ENCODE peak calls at places on chromosomes 1 and 21, in eight cellular contexts. H is stomach, B is AG04450, C is AG10803, W is fibroblast of mammary gland, R is GM12865, D is tibial artery, P is brain microvascular endothelial cell. E is an unnamed sample.

GRCh38 chr21:37375866-37376574 is 9.4 kb downstream of the DYRK1A start:
- DNase-seq in P (no peak), D (no peak), R (no peak), H (no peak), B (no peak), C (no peak), W (no peak), E (no peak)

GRCh38 chr1:168361252-168361651 is 80.6 kb downstream of the TBX19 start:
- DNase-seq in P (no peak), C (no peak), H (no peak), W (no peak), B (no peak), R (no peak), D (no peak), E (no peak)

GRCh38 chr1:173870252-173871075 is 2.3 kb downstream of the ZBTB37 start:
- DNase-seq in P (no peak), B (no peak), W (no peak), D (no peak), C (no peak), R (peak), H (peak), E (no peak)

GRCh38 chr1:40799351-40799867 is 15.8 kb downstream of the KCNQ4 start:
- DNase-seq in R (no peak), P (peak), D (no peak), W (peak), C (peak), H (peak), B (no peak), E (no peak)

GRCh38 chr1:220874201-220874655 is 5.0 kb upstream of the HLX start:
- DNase-seq in P (peak), C (peak), B (no peak), D (no peak), W (peak), H (no peak), R (peak), E (no peak)

GRCh38 chr1:208595745-208596144 is 351.6 kb upstream of the PLXNA2 start:
- DNase-seq in C (peak), P (peak), W (peak), B (no peak), R (no peak), D (no peak), H (no peak), E (peak)

GRCh38 chr1:221850788-221851187 is 108.9 kb upstream of the DUSP10 start:
- DNase-seq in H (no peak), W (no peak), P (no peak), R (no peak), B (no peak), D (no peak), C (no peak), E (no peak)

GRCh38 chr1:93681549-93682412 is at the start of gene BCAR3:
- DNase-seq in H (peak), W (peak), C (peak), D (peak), R (peak), B (no peak), P (peak), E (no peak)

GRCh38 chr1:70779571-70779970 is 268.0 kb downstream of the PTGER3 start:
- DNase-seq in C (peak), H (no peak), B (no peak), R (peak), D (no peak), W (peak), P (no peak), E (peak)

GRCh38 chr1:2290595-2291510 is 62.7 kb downstream of the SKI start:
- DNase-seq in R (peak), B (peak), W (peak), D (peak), C (peak), P (peak), H (peak), E (peak)

GRCh38 chr1:23592209-23592905 is 33.1 kb upstream of the ID3 start:
- DNase-seq in B (no peak), D (no peak), P (no peak), C (peak), W (no peak), R (peak), H (no peak), E (no peak)

GRCh38 chr1:54857066-54857660 is 29.8 kb downstream of the DHCR24 start:
- DNase-seq in P (no peak), D (no peak), C (no peak), W (no peak), H (peak), B (no peak), R (no peak), E (no peak)

GRCh38 chr1:20229191-20229590 is 42.9 kb upstream of the PLA2G2C start:
- DNase-seq in D (no peak), R (no peak), P (no peak), H (no peak), B (no peak), W (no peak), C (no peak), E (no peak)

GRCh38 chr1:210250998-210251679 is 18.5 kb downstream of the SERTAD4 start:
- DNase-seq in R (peak), W (no peak), C (no peak), P (no peak), H (peak), D (peak), B (no peak), E (no peak)

GRCh38 chr1:180981596-180982387 is 40.9 kb downstream of the STX6 start:
- DNase-seq in D (no peak), P (no peak), W (no peak), R (peak), C (no peak), B (no peak), H (no peak), E (no peak)

GRCh38 chr1:43979528-43980254 is 681 bp downstream of the B4GALT2 start:
- DNase-seq in D (no peak), C (peak), W (peak), R (peak), H (peak), P (peak), B (no peak), E (no peak)

GRCh38 chr21:45332415-45332814 is 44.7 kb upstream of the POFUT2 start:
- DNase-seq in R (no peak), D (no peak), B (no peak), C (no peak), W (no peak), H (no peak), P (no peak), E (no peak)

GRCh38 chr1:31798433-31799195 is 17.2 kb downstream of the SPOCD1 start:
- DNase-seq in B (peak), D (peak), P (peak), H (no peak), R (no peak), W (peak), C (peak), E (peak)

GRCh38 chr1:245179706-245180105 is 24.9 kb downstream of the KIF26B start:
- DNase-seq in B (no peak), C (no peak), R (no peak), H (no peak), W (no peak), P (no peak), D (no peak), E (no peak)

GRCh38 chr1:198776602-198777029 is 137.8 kb downstream of the PTPRC start:
- DNase-seq in H (no peak), B (peak), C (peak), D (peak), R (no peak), P (peak), W (peak), E (peak)

GRCh38 chr1:186498071-186498470 is 37.2 kb upstream of the PDC start:
- DNase-seq in R (no peak), H (no peak), B (no peak), W (no peak), P (no peak), D (no peak), C (no peak), E (no peak)

GRCh38 chr1:244231193-244231571 is 180.1 kb downstream of the ZBTB18 start:
- DNase-seq in W (peak), C (peak), P (no peak), D (no peak), R (no peak), B (no peak), H (no peak), E (no peak)

GRCh38 chr1:207866471-207867135 is 44.3 kb downstream of the CD34 start:
- DNase-seq in C (peak), R (no peak), W (peak), D (peak), H (no peak), P (peak), B (no peak), E (no peak)

GRCh38 chr1:66527688-66528087 is 6.3 kb upstream of the SGIP1 start:
- DNase-seq in D (no peak), C (peak), R (no peak), P (peak), W (peak), H (no peak), B (peak), E (no peak)

GRCh38 chr1:204103121-204103741 is 30.3 kb downstream of the SOX13 start:
- DNase-seq in H (no peak), C (peak), W (no peak), B (no peak), D (no peak), P (peak), R (no peak), E (no peak)

GRCh38 chr1:184801503-184801902 is 46.8 kb upstream of the EDEM3 start:
- DNase-seq in P (peak), R (no peak), H (peak), D (peak), W (peak), C (peak), B (peak), E (peak)

GRCh38 chr21:42654179-42654912 is 925 bp downstream of the PDE9A start:
- DNase-seq in C (no peak), W (no peak), D (no peak), P (no peak), R (peak), H (no peak), B (no peak), E (no peak)

GRCh38 chr1:21368514-21369289 is 71.2 kb upstream of the NBPF3 start:
- DNase-seq in R (peak), H (peak), W (peak), C (peak), P (peak), B (peak), D (peak), E (no peak)

GRCh38 chr1:151992345-151993083 is 1.1 kb downstream of the S100A10 start:
- DNase-seq in W (peak), B (no peak), P (peak), H (peak), C (peak), D (peak), R (no peak), E (no peak)

GRCh38 chr1:173333581-173333980 is 126.5 kb upstream of the TNFSF4 start:
- DNase-seq in W (peak), P (peak), B (no peak), H (no peak), R (peak), D (no peak), C (peak), E (no peak)

GRCh38 chr1:115685029-115685705 is 43.4 kb downstream of the VANGL1 start:
- DNase-seq in D (no peak), C (no peak), P (no peak), W (no peak), H (no peak), B (no peak), R (no peak), E (no peak)

GRCh38 chr1:82614090-82614489 is 813.4 kb downstream of the ADGRL2 start:
- DNase-seq in R (no peak), C (no peak), H (no peak), D (no peak), B (no peak), W (no peak), P (no peak), E (no peak)

GRCh38 chr1:72636636-72637035 is 354.3 kb upstream of the NEGR1 start:
- DNase-seq in R (no peak), C (no peak), H (no peak), D (no peak), B (no peak), W (peak), P (peak), E (no peak)

GRCh38 chr1:82920418-82921248 is 1078.3 kb downstream of the TTLL7 start:
- DNase-seq in D (no peak), H (no peak), W (peak), B (no peak), R (no peak), C (no peak), P (no peak), E (no peak)

GRCh38 chr1:48869116-48869893 is 92.6 kb upstream of the BEND5 start:
- DNase-seq in W (peak), B (no peak), H (no peak), D (no peak), C (peak), P (no peak), R (no peak), E (no peak)

GRCh38 chr1:196387766-196388165 is 220.5 kb downstream of the KCNT2 start:
- DNase-seq in D (no peak), P (no peak), W (peak), C (peak), R (no peak), H (no peak), B (no peak), E (no peak)

GRCh38 chr1:228082975-228083870 is 715 bp downstream of the ARF1 start:
- DNase-seq in R (peak), H (peak), B (no peak), W (no peak), C (peak), D (peak), P (no peak), E (no peak)

DNA sequence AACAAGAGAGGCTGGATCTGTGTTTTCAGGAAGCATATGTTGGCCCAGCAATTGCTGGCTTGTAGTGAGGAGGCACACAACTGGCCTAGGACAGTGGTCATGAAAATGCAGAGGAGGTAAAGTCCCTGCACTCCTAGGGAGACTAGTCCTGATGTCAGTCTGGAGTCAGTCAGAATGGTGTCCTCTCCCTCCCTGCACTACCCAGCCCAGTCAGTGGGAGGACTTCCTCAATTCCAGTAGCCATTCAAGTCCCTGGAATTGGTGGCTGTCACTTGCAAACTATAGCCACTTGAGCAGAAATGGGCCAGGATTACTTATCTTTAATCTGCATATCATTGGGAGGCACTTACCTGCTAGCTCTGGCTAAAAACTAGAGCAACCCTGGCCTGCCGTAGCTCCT is 18.6 kb downstream of the NDUFS5 start:
- DNase-seq in W (no peak), C (no peak), P (no peak), H (no peak), B (no peak), R (no peak), D (no peak), E (no peak)
- TF ChIP-seq CTCF in W (no peak), C (no peak), P (no peak), H (no peak), B (no peak), R (no peak), D (no peak), E (no peak)

GRCh38 chr21:33267250-33267649 is 1.1 kb downstream of the IL10RB start:
- DNase-seq in B (no peak), H (no peak), W (no peak), C (no peak), R (no peak), P (no peak), D (no peak), E (no peak)
- H3K4me3 ChIP-seq in B (peak), H (peak), W (peak), C (peak), R (peak), P (peak), D (peak), E (peak)

GRCh38 chr1:179875606-179876288 is 1.9 kb downstream of the TOR1AIP2 start:
- DNase-seq in R (no peak), W (no peak), H (no peak), C (no peak), P (no peak), B (no peak), D (no peak), E (no peak)

GRCh38 chr1:179879797-179880196 is 2.2 kb upstream of the TOR1AIP2 start:
- DNase-seq in B (no peak), C (no peak), P (no peak), W (no peak), R (peak), H (no peak), D (no peak), E (no peak)

GRCh38 chr1:179881642-179882252 is 338 bp upstream of the TOR1AIP1 start:
- DNase-seq in D (peak), W (peak), C (peak), B (peak), H (peak), R (no peak), P (peak), E (peak)

GRCh38 chr1:179876289-179876715 is 1.3 kb downstream of the TOR1AIP2 start:
- DNase-seq in R (peak), H (no peak), P (no peak), B (no peak), D (no peak), C (peak), W (peak), E (no peak)

GRCh38 chr1:179877586-179878265 is at the start of gene TOR1AIP2:
- DNase-seq in R (peak), P (peak), C (peak), W (peak), D (peak), B (no peak), H (peak), E (no peak)
- TF ChIP-seq CTCF in R (no peak), P (peak), C (no peak), W (no peak), D (peak), B (no peak), H (peak), E (no peak)

DNA sequence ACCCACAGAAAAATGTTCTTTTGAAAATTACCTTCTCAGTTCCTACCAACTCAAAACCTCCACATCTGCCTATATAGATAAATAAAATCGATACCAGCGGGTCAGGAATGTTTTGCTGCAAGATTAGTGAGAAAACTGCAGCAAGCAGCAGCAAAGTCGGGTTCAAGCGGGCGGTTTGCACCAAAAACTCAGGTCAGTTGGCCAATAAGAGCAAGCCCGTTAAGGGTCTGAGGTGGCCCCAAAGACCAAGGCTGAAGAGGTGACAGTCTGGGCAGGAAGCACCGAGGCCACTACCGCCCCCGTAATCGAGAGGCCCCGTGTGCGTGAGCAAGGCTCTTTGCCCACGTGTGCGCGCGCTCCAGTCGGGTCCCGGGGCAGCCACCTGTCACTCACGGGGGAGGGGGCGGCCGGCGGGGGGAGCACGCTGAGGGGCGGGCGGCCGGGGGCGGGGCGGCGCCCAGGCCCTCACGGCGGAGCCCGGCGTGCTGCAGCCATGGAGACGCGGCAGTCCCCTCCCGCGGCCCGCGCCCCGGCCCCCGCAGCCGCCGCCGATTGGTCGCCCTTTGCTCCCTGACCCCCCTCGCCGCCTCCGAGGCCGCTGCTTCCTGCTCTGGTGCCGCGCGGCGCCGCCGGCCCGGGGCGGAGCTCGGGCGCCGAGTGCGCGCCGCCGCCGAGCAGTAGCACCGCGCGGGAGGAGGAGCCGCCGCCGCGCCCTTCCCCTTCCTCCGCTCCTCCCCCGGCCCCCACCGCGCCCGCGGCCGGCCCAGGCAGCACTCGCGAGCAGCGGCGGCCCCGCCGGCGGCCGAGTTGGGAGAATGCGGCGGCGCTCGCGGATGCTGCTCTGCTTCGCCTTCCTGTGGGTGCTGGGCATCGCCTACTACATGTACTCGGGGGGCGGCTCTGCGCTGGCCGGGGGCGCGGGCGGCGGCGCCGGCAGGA is at the start of gene GALNT2:
- DNase-seq in W (peak), P (peak), R (peak), H (peak), B (peak), C (peak), D (peak), E (no peak)
- H3K4me3 ChIP-seq in W (peak), P (peak), R (peak), H (peak), B (peak), C (peak), D (peak), E (peak)

GRCh38 chr1:238710697-238711096 is 675.7 kb upstream of the CHRM3 start:
- DNase-seq in R (no peak), B (no peak), D (no peak), H (no peak), W (peak), C (no peak), P (no peak), E (no peak)
- TF ChIP-seq CTCF in R (no peak), B (no peak), D (no peak), H (no peak), W (peak), C (no peak), P (peak), E (no peak)